ENCODE peak calls at places on chromosomes 5 and 9, in five cellular contexts. X is GM12878, Z is HEK293T, U is H1, D is HepG2. H is an unnamed sample.

GRCh38 chr9:7316967-7317366 is 482.6 kb downstream of the DMAC1 start:
- DNase-seq in D (no peak), Z (no peak), X (no peak), U (no peak), H (no peak)

GRCh38 chr5:139100825-139101224 is 97.3 kb downstream of the SIL1 start:
- DNase-seq in U (no peak), D (no peak), X (no peak), Z (no peak), H (no peak)

GRCh38 chr9:105672711-105673234 is 10.5 kb downstream of the TAL2 start:
- DNase-seq in X (no peak), U (no peak), D (no peak), Z (no peak), H (no peak)

GRCh38 chr5:38453506-38453905 is 102.9 kb downstream of the LIFR start:
- DNase-seq in X (peak; percentile 89), Z (no peak), D (no peak), U (no peak), H (no peak)

GRCh38 chr5:110476164-110476563 is 250.3 kb downstream of the TMEM232 start:
- DNase-seq in U (no peak), D (no peak), Z (no peak), X (no peak), H (no peak)

GRCh38 chr9:84754461-84754860 is 84.9 kb downstream of the NTRK2 start:
- DNase-seq in Z (no peak), X (no peak), D (no peak), U (no peak), H (no peak)

GRCh38 chr5:141846031-141846430 is 32.2 kb downstream of the PCDH1 start:
- DNase-seq in Z (no peak), X (no peak), U (no peak), D (no peak), H (no peak)

GRCh38 chr5:58123501-58123900 is 336.4 kb downstream of the PLK2 start:
- DNase-seq in X (no peak), Z (no peak), U (no peak), D (no peak), H (no peak)

GRCh38 chr9:33263936-33264472 is 504 bp downstream of the BAG1 start:
- DNase-seq in Z (peak; percentile 35), U (no peak), X (no peak), D (peak; percentile 10), H (no peak)

GRCh38 chr5:463952-464351 is 21.0 kb downstream of the EXOC3 start:
- DNase-seq in X (no peak), Z (no peak), D (no peak), U (no peak), H (no peak)

GRCh38 chr9:15136646-15137045 is 170.4 kb downstream of the TTC39B start:
- DNase-seq in Z (no peak), D (no peak), U (peak; percentile 61), X (no peak), H (no peak)

GRCh38 chr5:17340816-17341215 is 123.4 kb downstream of the BASP1 start:
- DNase-seq in X (no peak), U (no peak), D (no peak), Z (no peak), H (no peak)

GRCh38 chr5:10431408-10431807 is 10.3 kb upstream of the ROPN1L start:
- DNase-seq in Z (no peak), U (no peak), X (no peak), D (peak; percentile 15), H (no peak)

GRCh38 chr5:149616727-149617284 is 35.5 kb downstream of the ARHGEF37 start:
- DNase-seq in Z (no peak), U (no peak), X (peak; percentile 68), D (no peak), H (no peak)

GRCh38 chr5:103111458-103111857 is 8.5 kb downstream of the GIN1 start:
- DNase-seq in U (no peak), X (no peak), D (no peak), Z (no peak), H (no peak)
- TF ChIP-seq SUZ12 in U (no peak), X (no peak), D (no peak), Z (no peak), H (no peak)

DNA sequence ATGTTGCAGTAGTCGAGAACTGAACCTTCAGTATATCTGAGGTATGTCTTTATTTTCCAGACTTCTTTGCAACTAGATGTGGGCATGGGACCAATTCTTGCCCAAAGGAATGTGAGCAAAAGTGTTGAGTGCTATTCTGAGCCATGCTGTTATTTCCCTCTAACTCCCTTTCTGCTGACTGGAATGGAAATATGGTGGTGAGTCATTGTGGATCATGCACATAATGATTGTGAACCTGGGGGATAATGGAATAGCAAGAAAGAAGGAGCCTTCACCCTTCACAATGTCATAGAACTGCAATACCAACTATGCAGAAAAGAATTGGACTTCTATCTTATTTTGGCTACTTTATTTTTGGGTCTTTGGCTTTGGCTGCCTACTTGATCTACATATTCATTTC is 10.3 kb upstream of the DOCK2 start:
- DNase-seq in U (no peak), Z (no peak), X (no peak), D (no peak), H (no peak)
- TF ChIP-seq SUZ12 in U (no peak), Z (no peak), X (no peak), D (no peak), H (no peak)

GRCh38 chr9:19918630-19919029 is 129.8 kb upstream of the SLC24A2 start:
- DNase-seq in X (no peak), U (no peak), D (no peak), Z (no peak), H (no peak)

GRCh38 chr9:19913151-19913550 is 124.3 kb upstream of the SLC24A2 start:
- DNase-seq in D (no peak), X (no peak), U (no peak), Z (no peak), H (no peak)

GRCh38 chr9:19914044-19914443 is 125.2 kb upstream of the SLC24A2 start:
- DNase-seq in U (no peak), D (no peak), Z (no peak), X (no peak), H (no peak)
- TF ChIP-seq SUZ12 in U (no peak), D (no peak), Z (no peak), X (no peak), H (no peak)

GRCh38 chr9:16729656-16730055 is 140.8 kb downstream of the BNC2 start:
- DNase-seq in D (no peak), X (no peak), U (no peak), Z (no peak), H (no peak)
- TF ChIP-seq SUZ12 in D (no peak), X (no peak), U (no peak), Z (no peak), H (no peak)

GRCh38 chr9:125629451-125629850 is 77.6 kb downstream of the MAPKAP1 start:
- DNase-seq in X (no peak), U (no peak), Z (no peak), D (no peak), H (no peak)

GRCh38 chr9:125633116-125633743 is 73.8 kb downstream of the MAPKAP1 start:
- DNase-seq in Z (no peak), D (no peak), X (no peak), U (no peak), H (no peak)

GRCh38 chr9:125630436-125630835 is 76.6 kb downstream of the MAPKAP1 start:
- DNase-seq in D (no peak), Z (no peak), X (no peak), U (no peak), H (no peak)

GRCh38 chr9:125632321-125633115 is 74.5 kb downstream of the MAPKAP1 start:
- DNase-seq in X (peak; percentile 99), U (no peak), D (peak; percentile 92), Z (no peak), H (no peak)

DNA sequence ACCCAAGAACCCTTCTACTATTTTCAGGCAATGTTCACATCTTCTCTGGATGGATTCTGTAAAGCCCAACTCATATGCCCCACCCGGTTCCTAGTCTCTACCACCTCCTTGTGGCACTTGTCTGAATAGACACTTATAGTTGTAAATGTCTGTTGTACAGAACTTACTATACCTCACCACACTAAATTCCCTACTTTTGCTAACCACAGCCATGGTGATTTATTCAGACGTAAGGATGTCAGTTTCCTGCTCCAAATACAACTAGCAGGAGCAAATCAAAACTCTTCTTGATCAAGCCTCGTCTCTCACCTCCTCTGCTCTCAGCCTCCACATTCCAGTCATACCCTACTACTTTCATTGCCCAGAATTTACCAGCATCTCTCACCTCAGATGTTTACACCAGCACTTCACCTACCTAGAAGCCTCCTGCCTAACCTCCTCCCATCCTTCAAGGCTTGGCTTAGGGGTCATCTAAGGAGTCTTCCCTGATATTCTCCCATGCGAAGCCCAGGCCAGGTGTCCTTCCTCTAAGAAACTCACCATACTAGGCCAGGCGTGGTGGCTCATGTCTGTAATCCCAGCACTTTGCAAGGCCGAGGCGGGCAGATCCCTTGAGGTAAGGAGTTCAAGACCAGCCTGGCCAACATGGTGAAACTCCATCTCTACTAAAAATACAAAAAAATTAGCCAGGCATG is 75.5 kb downstream of the MAPKAP1 start:
- DNase-seq in U (no peak), D (peak; percentile 62), Z (peak; percentile 60), X (no peak), H (no peak)
- TF ChIP-seq SUZ12 in U (no peak), D (no peak), Z (no peak), X (no peak), H (no peak)

GRCh38 chr5:179140293-179140692 is 80.1 kb downstream of the ZNF354C start:
- DNase-seq in D (no peak), U (no peak), Z (no peak), X (no peak), H (no peak)

GRCh38 chr5:179139936-179140235 is 79.7 kb downstream of the ZNF354C start:
- DNase-seq in D (no peak), Z (no peak), U (no peak), X (no peak), H (no peak)

GRCh38 chr5:179143446-179143845 is 83.3 kb downstream of the ZNF354C start:
- DNase-seq in Z (no peak), X (no peak), D (peak; percentile 32), U (no peak), H (peak; percentile 65)

GRCh38 chr5:179141867-179142266 is 81.7 kb downstream of the ZNF354C start:
- DNase-seq in U (no peak), Z (no peak), D (no peak), X (no peak), H (no peak)

DNA sequence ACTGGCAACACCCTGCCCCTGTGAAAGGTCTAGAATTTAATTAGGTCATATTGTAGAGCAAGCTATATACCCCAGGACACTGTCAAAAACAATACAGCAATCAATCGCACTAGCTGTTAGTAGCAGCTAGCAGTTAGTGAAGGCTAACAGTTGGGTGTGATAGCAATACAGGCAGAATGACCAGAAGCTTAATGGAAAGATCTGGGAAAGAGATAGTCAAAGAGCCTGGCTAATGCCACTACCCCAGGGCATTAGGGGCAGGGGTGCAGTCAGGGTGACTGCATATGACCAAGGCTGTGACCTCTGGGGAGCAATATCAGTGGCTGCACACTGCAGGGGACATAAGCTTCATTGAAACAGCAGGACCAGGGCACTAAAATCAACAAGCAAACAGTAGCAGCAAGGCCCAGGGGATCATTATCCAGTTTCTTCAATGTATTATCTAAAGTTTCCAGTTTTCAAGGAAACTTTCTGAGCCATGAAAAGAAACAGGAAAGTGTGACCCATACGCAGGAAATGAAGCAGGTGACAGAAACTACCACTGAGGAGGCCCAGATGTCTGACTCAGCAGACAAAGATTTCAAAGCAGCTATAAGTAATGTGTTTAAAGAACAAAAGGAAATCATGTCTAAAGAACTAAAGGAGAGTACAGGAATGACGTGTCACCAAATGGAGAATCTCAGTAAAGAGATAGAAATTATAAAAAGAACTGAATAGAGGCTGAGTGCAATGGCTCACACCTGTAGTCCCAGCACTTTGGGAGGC is 82.4 kb downstream of the ZNF354C start:
- DNase-seq in Z (no peak), X (no peak), D (no peak), U (no peak), H (no peak)
- TF ChIP-seq SUZ12 in Z (no peak), X (no peak), D (no peak), U (no peak), H (no peak)

GRCh38 chr9:89548210-89548609 is 50.3 kb upstream of the SEMA4D start:
- DNase-seq in X (no peak), D (no peak), U (no peak), Z (no peak), H (no peak)
- TF ChIP-seq SUZ12 in X (no peak), D (no peak), U (no peak), Z (no peak), H (no peak)

H was measured in NT2/D1.